ENCODE peak calls at places on chromosome 15, in eight cellular contexts. R is spleen, O is astrocyte of the spinal cord, T is HCEC 1CT, J is B cell, Z is amniotic stem cell, G is cardiac muscle cell, U is fibroblast of mammary gland. K is an unnamed sample.

GRCh38 chr15:48283361-48284157 is 47.7 kb upstream of the DUT start:
- DNase-seq in R (no peak), O (peak; percentile 6), T (no peak), J (no peak), Z (no peak), G (no peak), U (no peak), K (no peak)

GRCh38 chr15:56770191-56770590 is 36.9 kb upstream of the ZNF280D start:
- DNase-seq in R (no peak), O (no peak), T (no peak), J (no peak), Z (no peak), G (no peak), U (no peak), K (no peak)

GRCh38 chr15:101351736-101352135 is 56.7 kb upstream of the SNRPA1 start:
- DNase-seq in R (no peak), O (no peak), T (no peak), J (no peak), Z (no peak), G (no peak), U (no peak), K (no peak)

GRCh38 chr15:101188517-101189340 is 63.1 kb downstream of the CHSY1 start:
- DNase-seq in R (no peak), O (peak; percentile 74), T (peak; percentile 76), J (no peak), Z (peak; percentile 33), G (no peak), U (peak; percentile 69), K (no peak)

GRCh38 chr15:63203451-63204090 is 14.2 kb downstream of the RAB8B start:
- DNase-seq in R (no peak), O (peak; percentile 51), T (peak; percentile 76), J (peak; percentile 51), Z (no peak), G (no peak), U (peak; percentile 56), K (no peak)

GRCh38 chr15:59991919-59992318 is 12.2 kb upstream of the FOXB1 start:
- DNase-seq in R (no peak), O (no peak), T (no peak), J (no peak), Z (no peak), G (no peak), U (no peak), K (no peak)

GRCh38 chr15:70152070-70152480 is 54.4 kb upstream of the TLE3 start:
- DNase-seq in R (no peak), O (peak; percentile 68), T (no peak), J (no peak), Z (no peak), G (no peak), U (no peak), K (no peak)

GRCh38 chr15:60507596-60508424 is 28.9 kb upstream of the ICE2 start:
- DNase-seq in R (no peak), O (peak; percentile 74), T (peak; percentile 68), J (peak; percentile 51), Z (no peak), G (peak; percentile 52), U (peak; percentile 77), K (peak; percentile 42)

GRCh38 chr15:31347067-31347975 is 20.7 kb downstream of the KLF13 start:
- DNase-seq in R (peak; percentile 93), O (no peak), T (no peak), J (no peak), Z (no peak), G (no peak), U (no peak), K (no peak)

GRCh38 chr15:76905855-76906254 is 715 bp upstream of the SCAPER start:
- DNase-seq in R (no peak), O (no peak), T (no peak), J (no peak), Z (no peak), G (peak; percentile 7), U (peak; percentile 7), K (no peak)

GRCh38 chr15:31325432-31325975 is 1.1 kb upstream of the KLF13 start:
- DNase-seq in R (peak; percentile 96), O (no peak), T (peak; percentile 3), J (peak; percentile 71), Z (no peak), G (peak; percentile 70), U (no peak), K (no peak)

GRCh38 chr15:27235161-27235560 is 264.2 kb downstream of the GABRG3 start:
- DNase-seq in R (no peak), O (no peak), T (no peak), J (no peak), Z (no peak), G (no peak), U (no peak), K (no peak)

GRCh38 chr15:98951493-98952320 is 55.9 kb downstream of the PGPEP1L start:
- DNase-seq in R (peak; percentile 65), O (no peak), T (no peak), J (no peak), Z (no peak), G (no peak), U (no peak), K (no peak)

K was measured in GM04504.